ENCODE peak calls at places on chromosome 9, in five cellular contexts. R is Peyer's patch; V is CD4-positive, CD25-positive, alpha-beta regulatory T cell; K is A549; U is AG04450. T is an unnamed sample.

GRCh38 chr9:104810421-104811339 is 46.8 kb downstream of the NIPSNAP3B start:
- DNase-seq in R (no peak), V (no peak), K (peak; percentile 55), U (no peak), T (no peak)

GRCh38 chr9:78900500-78900899 is 603.6 kb downstream of the PSAT1 start:
- DNase-seq in R (no peak), V (no peak), K (no peak), U (no peak), T (no peak)

GRCh38 chr9:2406252-2406651 is 215.3 kb upstream of the VLDLR start:
- DNase-seq in R (no peak), V (no peak), K (no peak), U (no peak), T (no peak)

GRCh38 chr9:108477538-108478006 is 378.2 kb downstream of the ACTL7B start:
- DNase-seq in R (no peak), V (no peak), K (peak; percentile 82), U (peak; percentile 44), T (no peak)

GRCh38 chr9:17578577-17578910 is 322 bp upstream of the SH3GL2 start:
- DNase-seq in R (no peak), V (no peak), K (no peak), U (no peak), T (no peak)

GRCh38 chr9:137788561-137789294 is 88.9 kb upstream of the CACNA1B start:
- DNase-seq in R (peak; percentile 89), V (no peak), K (no peak), U (no peak), T (no peak)

GRCh38 chr9:98570663-98571440 is 137.9 kb downstream of the GABBR2 start:
- DNase-seq in R (no peak), V (no peak), K (peak; percentile 12), U (no peak), T (no peak)

GRCh38 chr9:77648458-77649108 is 461 bp upstream of the GNA14 start:
- DNase-seq in R (peak; percentile 78), V (no peak), K (no peak), U (no peak), T (no peak)

GRCh38 chr9:110742741-110743371 is 74.3 kb downstream of the MUSK start:
- DNase-seq in R (no peak), V (no peak), K (no peak), U (peak; percentile 59), T (no peak)

GRCh38 chr9:108784998-108785397 is 70.8 kb downstream of the ACTL7B start:
- DNase-seq in R (no peak), V (no peak), K (no peak), U (no peak), T (no peak)

GRCh38 chr9:130942679-130943078 is 3.6 kb upstream of the FIBCD1 start:
- DNase-seq in R (no peak), V (no peak), K (no peak), U (no peak), T (no peak)

GRCh38 chr9:113875917-113876805 is at the start of gene ZNF618:
- DNase-seq in R (peak; percentile 53), V (no peak), K (peak; percentile 39), U (no peak), T (peak; percentile 1)

GRCh38 chr9:71191708-71192107 is 70.3 kb upstream of the TRPM3 start:
- DNase-seq in R (no peak), V (no peak), K (no peak), U (no peak), T (no peak)

GRCh38 chr9:116860509-116861120 is 173.5 kb downstream of the TRIM32 start:
- DNase-seq in R (peak; percentile 55), V (peak; percentile 17), K (peak; percentile 62), U (peak; percentile 29), T (no peak)

GRCh38 chr9:70484232-70485130 is 70.0 kb upstream of the KLF9 start:
- DNase-seq in R (no peak), V (peak; percentile 59), K (peak; percentile 73), U (peak; percentile 43), T (peak; percentile 37)

GRCh38 chr9:109766351-109766750 is 13.6 kb upstream of the PALM2AKAP2 start:
- DNase-seq in R (no peak), V (no peak), K (peak; percentile 20), U (peak; percentile 85), T (no peak)

GRCh38 chr9:82149647-82150046 is 161.1 kb downstream of the SPATA31D1 start:
- DNase-seq in R (no peak), V (no peak), K (no peak), U (no peak), T (no peak)

GRCh38 chr9:112366591-112366990 is 13.3 kb upstream of the HSDL2 start:
- DNase-seq in R (no peak), V (no peak), K (no peak), U (no peak), T (no peak)
- H3K9me3 ChIP-seq in R (no peaks in the 10 kb centered on the region), V (peaks cover 8% of the 10 kb centered on the region), K (peaks cover 25% of the 10 kb centered on the region), U (peaks cover 4% of the 10 kb centered on the region), T (no peaks in the 10 kb centered on the region)

GRCh38 chr9:76463211-76463610 is 4.2 kb downstream of the GCNT1 start:
- DNase-seq in R (no peak), V (no peak), K (no peak), U (no peak), T (no peak)
- H3K4me3 ChIP-seq in R (no peak overlapping the region), V (no peak overlapping the region), K (no peak overlapping the region), U (no peak overlapping the region), T (no peak overlapping the region)

GRCh38 chr9:37587521-37587920 is 4.9 kb downstream of the TOMM5 start:
- DNase-seq in R (no peak), V (no peak), K (no peak), U (no peak), T (no peak)
- H3K9me3 ChIP-seq in R (no peaks in the 10 kb centered on the region), V (no peaks in the 10 kb centered on the region), K (no peaks in the 10 kb centered on the region), U (no peaks in the 10 kb centered on the region), T (no peaks in the 10 kb centered on the region)

DNA sequence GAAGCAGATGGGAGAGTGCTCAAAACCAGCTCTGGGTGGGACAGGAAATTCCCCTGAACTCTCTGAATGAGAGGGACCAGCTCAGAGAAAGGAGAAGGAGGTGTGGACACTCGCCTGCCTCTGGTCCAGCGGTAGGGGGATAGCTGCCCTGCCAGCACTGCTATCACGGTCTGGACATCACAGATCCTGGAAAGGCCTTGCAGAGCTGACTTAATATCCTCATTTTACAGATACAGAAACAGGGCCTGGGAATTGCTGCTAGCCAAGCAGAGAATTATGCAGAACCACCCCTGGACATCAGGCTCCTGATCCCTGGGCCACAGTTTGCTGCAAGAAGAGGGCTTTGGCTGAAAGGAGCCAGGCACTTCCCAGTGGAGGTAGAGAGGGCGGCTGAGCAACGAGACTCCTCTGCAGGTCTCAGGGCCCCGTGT is 4.8 kb downstream of the TRAF1 start:
- DNase-seq in R (no peak), V (no peak), K (no peak), U (no peak), T (no peak)
- H3K4me3 ChIP-seq in R (no peak overlapping the region), V (peak overlapping the region; percentile 96), K (no peak overlapping the region), U (no peak overlapping the region), T (peak overlapping the region; percentile 42)

GRCh38 chr9:118478752-118479151 is 774.5 kb downstream of the TLR4 start:
- DNase-seq in R (no peak), V (no peak), K (no peak), U (no peak), T (no peak)
- H3K9me3 ChIP-seq in R (no peaks in the 10 kb centered on the region), V (no peaks in the 10 kb centered on the region), K (no peaks in the 10 kb centered on the region), U (peaks cover 8% of the 10 kb centered on the region), T (no peaks in the 10 kb centered on the region)

GRCh38 chr9:133509179-133510083 is 15.3 kb downstream of the MYMK start:
- DNase-seq in R (no peak), V (peak; percentile 74), K (no peak), U (no peak), T (no peak)
- H3K4me3 ChIP-seq in R (no peak overlapping the region), V (peak overlapping the region; percentile 64), K (peak overlapping the region; percentile 23), U (no peak overlapping the region), T (peak overlapping the region; percentile 15)